ENCODE peak calls at places on chromosomes 16 and 17, in eight cellular contexts. One of them, this sample, is unnamed.

GRCh38 chr17:38590988-38591758 is 14.6 kb downstream of the SRCIN1 start:
- DNase-seq in epithelial cell of proximal tubule: no peak
- DNase-seq in WTC11: no peak
- DNase-seq in T-cell: no peak
- DNase-seq in lower leg skin: no peak
- DNase-seq in RPMI7951: peak
- DNase-seq in AG04449: no peak
- DNase-seq in globus pallidus: no peak
- DNase-seq in this sample: no peak

GRCh38 chr16:57757883-57758282 is 22.3 kb downstream of the KATNB1 start:
- DNase-seq in AG04449: no peak
- DNase-seq in WTC11: no peak
- DNase-seq in globus pallidus: no peak
- DNase-seq in T-cell: no peak
- DNase-seq in lower leg skin: no peak
- DNase-seq in epithelial cell of proximal tubule: no peak
- DNase-seq in RPMI7951: no peak
- DNase-seq in this sample: no peak

GRCh38 chr16:73094371-73094770 is 46.4 kb upstream of the ZFHX3 start:
- DNase-seq in T-cell: no peak
- DNase-seq in lower leg skin: no peak
- DNase-seq in WTC11: no peak
- DNase-seq in RPMI7951: no peak
- DNase-seq in epithelial cell of proximal tubule: no peak
- DNase-seq in AG04449: no peak
- DNase-seq in globus pallidus: no peak
- DNase-seq in this sample: no peak

GRCh38 chr17:83100853-83101391 is 21.5 kb downstream of the METRNL start:
- DNase-seq in lower leg skin: peak
- DNase-seq in AG04449: no peak
- DNase-seq in RPMI7951: no peak
- DNase-seq in T-cell: no peak
- DNase-seq in epithelial cell of proximal tubule: no peak
- DNase-seq in globus pallidus: no peak
- DNase-seq in WTC11: no peak
- DNase-seq in this sample: no peak

GRCh38 chr17:81731271-81731670 is 19.2 kb downstream of the SLC25A10 start:
- DNase-seq in T-cell: no peak
- DNase-seq in globus pallidus: no peak
- DNase-seq in RPMI7951: peak
- DNase-seq in WTC11: no peak
- DNase-seq in lower leg skin: no peak
- DNase-seq in epithelial cell of proximal tubule: no peak
- DNase-seq in AG04449: peak
- DNase-seq in this sample: peak

GRCh38 chr17:48541574-48542113 is 3.3 kb downstream of the HOXB2 start:
- DNase-seq in globus pallidus: no peak
- DNase-seq in T-cell: peak
- DNase-seq in lower leg skin: peak
- DNase-seq in AG04449: no peak
- DNase-seq in RPMI7951: peak
- DNase-seq in epithelial cell of proximal tubule: no peak
- DNase-seq in WTC11: no peak
- DNase-seq in this sample: no peak

GRCh38 chr17:63474174-63474913 is 2.5 kb upstream of the ACE start:
- DNase-seq in lower leg skin: no peak
- DNase-seq in epithelial cell of proximal tubule: no peak
- DNase-seq in WTC11: no peak
- DNase-seq in AG04449: no peak
- DNase-seq in RPMI7951: no peak
- DNase-seq in globus pallidus: no peak
- DNase-seq in T-cell: no peak
- DNase-seq in this sample: no peak

GRCh38 chr17:36463916-36464764 is 22.3 kb upstream of the ZNHIT3 start:
- DNase-seq in lower leg skin: peak
- DNase-seq in RPMI7951: peak
- DNase-seq in AG04449: no peak
- DNase-seq in epithelial cell of proximal tubule: no peak
- DNase-seq in T-cell: no peak
- DNase-seq in globus pallidus: no peak
- DNase-seq in WTC11: peak
- DNase-seq in this sample: no peak

GRCh38 chr16:89426736-89427525 is 63.4 kb downstream of the ANKRD11 start:
- DNase-seq in T-cell: no peak
- DNase-seq in WTC11: no peak
- DNase-seq in RPMI7951: peak
- DNase-seq in globus pallidus: no peak
- DNase-seq in lower leg skin: no peak
- DNase-seq in AG04449: no peak
- DNase-seq in epithelial cell of proximal tubule: no peak
- DNase-seq in this sample: no peak

GRCh38 chr17:71286625-71287024 is 834.2 kb upstream of the SOX9 start:
- DNase-seq in globus pallidus: no peak
- DNase-seq in RPMI7951: no peak
- DNase-seq in epithelial cell of proximal tubule: no peak
- DNase-seq in T-cell: no peak
- DNase-seq in lower leg skin: no peak
- DNase-seq in AG04449: no peak
- DNase-seq in WTC11: no peak
- DNase-seq in this sample: no peak

GRCh38 chr16:2210386-2211365 is at the start of gene BRICD5:
- DNase-seq in AG04449: no peak
- DNase-seq in WTC11: peak
- DNase-seq in T-cell: no peak
- DNase-seq in RPMI7951: no peak
- DNase-seq in globus pallidus: no peak
- DNase-seq in epithelial cell of proximal tubule: no peak
- DNase-seq in lower leg skin: no peak
- DNase-seq in this sample: no peak

GRCh38 chr17:9343513-9343912 is 232.1 kb downstream of the STX8 start:
- DNase-seq in lower leg skin: no peak
- DNase-seq in epithelial cell of proximal tubule: no peak
- DNase-seq in T-cell: no peak
- DNase-seq in AG04449: no peak
- DNase-seq in WTC11: peak
- DNase-seq in globus pallidus: no peak
- DNase-seq in RPMI7951: no peak
- DNase-seq in this sample: no peak

GRCh38 chr17:73335591-73336503 is 24.0 kb upstream of the CDC42EP4 start:
- DNase-seq in globus pallidus: no peak
- DNase-seq in T-cell: no peak
- DNase-seq in WTC11: no peak
- DNase-seq in AG04449: no peak
- DNase-seq in RPMI7951: no peak
- DNase-seq in epithelial cell of proximal tubule: no peak
- DNase-seq in lower leg skin: no peak
- DNase-seq in this sample: no peak

GRCh38 chr16:89607937-89608740 is 5.3 kb upstream of the DPEP1 start:
- DNase-seq in epithelial cell of proximal tubule: no peak
- DNase-seq in RPMI7951: peak
- DNase-seq in lower leg skin: no peak
- DNase-seq in WTC11: no peak
- DNase-seq in T-cell: no peak
- DNase-seq in globus pallidus: no peak
- DNase-seq in AG04449: no peak
- DNase-seq in this sample: no peak

GRCh38 chr17:38798614-38799500 is 499 bp downstream of the PIP4K2B start:
- DNase-seq in epithelial cell of proximal tubule: no peak
- DNase-seq in globus pallidus: peak
- DNase-seq in lower leg skin: peak
- DNase-seq in RPMI7951: peak
- DNase-seq in AG04449: no peak
- DNase-seq in T-cell: no peak
- DNase-seq in WTC11: no peak
- DNase-seq in this sample: no peak

GRCh38 chr16:74372953-74373846 is 2.9 kb upstream of the NPIPB15 start:
- DNase-seq in WTC11: no peak
- DNase-seq in globus pallidus: no peak
- DNase-seq in AG04449: no peak
- DNase-seq in RPMI7951: no peak
- DNase-seq in lower leg skin: peak
- DNase-seq in T-cell: no peak
- DNase-seq in epithelial cell of proximal tubule: no peak
- DNase-seq in this sample: no peak

GRCh38 chr16:23435500-23435899 is 17.5 kb downstream of the COG7 start:
- DNase-seq in WTC11: peak
- DNase-seq in globus pallidus: no peak
- DNase-seq in epithelial cell of proximal tubule: no peak
- DNase-seq in lower leg skin: no peak
- DNase-seq in RPMI7951: peak
- DNase-seq in T-cell: peak
- DNase-seq in AG04449: no peak
- DNase-seq in this sample: no peak

GRCh38 chr16:49857423-49858181 is 1.7 kb upstream of the ZNF423 start:
- DNase-seq in lower leg skin: no peak
- DNase-seq in epithelial cell of proximal tubule: no peak
- DNase-seq in T-cell: peak
- DNase-seq in globus pallidus: no peak
- DNase-seq in WTC11: peak
- DNase-seq in RPMI7951: no peak
- DNase-seq in AG04449: no peak
- DNase-seq in this sample: no peak

GRCh38 chr17:35069311-35069710 is 5.8 kb upstream of the RFFL start:
- DNase-seq in lower leg skin: no peak
- DNase-seq in globus pallidus: peak
- DNase-seq in epithelial cell of proximal tubule: no peak
- DNase-seq in AG04449: no peak
- DNase-seq in T-cell: no peak
- DNase-seq in RPMI7951: no peak
- DNase-seq in WTC11: no peak
- DNase-seq in this sample: no peak

GRCh38 chr17:17779015-17779611 is 57.7 kb downstream of the SREBF1 start:
- DNase-seq in globus pallidus: peak
- DNase-seq in epithelial cell of proximal tubule: no peak
- DNase-seq in AG04449: no peak
- DNase-seq in RPMI7951: no peak
- DNase-seq in T-cell: no peak
- DNase-seq in lower leg skin: no peak
- DNase-seq in WTC11: no peak
- DNase-seq in this sample: no peak

GRCh38 chr16:1745900-1746692 is 25.2 kb downstream of the NME3 start:
- DNase-seq in lower leg skin: peak
- DNase-seq in RPMI7951: peak
- DNase-seq in T-cell: no peak
- DNase-seq in epithelial cell of proximal tubule: no peak
- DNase-seq in globus pallidus: no peak
- DNase-seq in WTC11: no peak
- DNase-seq in AG04449: peak
- DNase-seq in this sample: no peak

GRCh38 chr16:12119562-12119961 is 143.0 kb downstream of the SNX29 start:
- DNase-seq in epithelial cell of proximal tubule: no peak
- DNase-seq in lower leg skin: no peak
- DNase-seq in T-cell: no peak
- DNase-seq in AG04449: no peak
- DNase-seq in WTC11: no peak
- DNase-seq in RPMI7951: peak
- DNase-seq in globus pallidus: no peak
- DNase-seq in this sample: no peak

GRCh38 chr17:31907342-31907975 is 6.0 kb upstream of the UTP6 start:
- DNase-seq in globus pallidus: no peak
- DNase-seq in AG04449: no peak
- DNase-seq in T-cell: no peak
- DNase-seq in lower leg skin: no peak
- DNase-seq in WTC11: no peak
- DNase-seq in epithelial cell of proximal tubule: no peak
- DNase-seq in RPMI7951: peak
- DNase-seq in this sample: peak

GRCh38 chr16:85974428-85975375 is 75.7 kb downstream of the IRF8 start:
- DNase-seq in T-cell: no peak
- DNase-seq in globus pallidus: no peak
- DNase-seq in AG04449: no peak
- DNase-seq in lower leg skin: no peak
- DNase-seq in RPMI7951: no peak
- DNase-seq in WTC11: no peak
- DNase-seq in epithelial cell of proximal tubule: no peak
- DNase-seq in this sample: no peak

GRCh38 chr16:71383054-71383773 is 24.7 kb downstream of the CALB2 start:
- DNase-seq in WTC11: no peak
- DNase-seq in AG04449: no peak
- DNase-seq in epithelial cell of proximal tubule: peak
- DNase-seq in T-cell: no peak
- DNase-seq in globus pallidus: no peak
- DNase-seq in RPMI7951: peak
- DNase-seq in lower leg skin: no peak
- DNase-seq in this sample: peak

GRCh38 chr17:73165616-73166404 is 1.0 kb downstream of the SSTR2 start:
- DNase-seq in AG04449: no peak
- DNase-seq in epithelial cell of proximal tubule: no peak
- DNase-seq in globus pallidus: no peak
- DNase-seq in RPMI7951: no peak
- DNase-seq in WTC11: peak
- DNase-seq in lower leg skin: no peak
- DNase-seq in T-cell: no peak
- DNase-seq in this sample: no peak

GRCh38 chr16:17846030-17846429 is 375.3 kb upstream of the XYLT1 start:
- DNase-seq in T-cell: no peak
- DNase-seq in globus pallidus: no peak
- DNase-seq in AG04449: no peak
- DNase-seq in WTC11: no peak
- DNase-seq in lower leg skin: no peak
- DNase-seq in RPMI7951: no peak
- DNase-seq in epithelial cell of proximal tubule: no peak
- DNase-seq in this sample: no peak

GRCh38 chr16:1125471-1125870 is 27.4 kb upstream of the CACNA1H start:
- DNase-seq in WTC11: no peak
- DNase-seq in AG04449: no peak
- DNase-seq in RPMI7951: no peak
- DNase-seq in epithelial cell of proximal tubule: no peak
- DNase-seq in lower leg skin: no peak
- DNase-seq in T-cell: no peak
- DNase-seq in globus pallidus: no peak
- DNase-seq in this sample: no peak

GRCh38 chr16:29154676-29155121 is 169.8 kb downstream of the LAT start:
- DNase-seq in lower leg skin: no peak
- DNase-seq in AG04449: no peak
- DNase-seq in T-cell: no peak
- DNase-seq in WTC11: no peak
- DNase-seq in epithelial cell of proximal tubule: peak
- DNase-seq in RPMI7951: no peak
- DNase-seq in globus pallidus: no peak
- DNase-seq in this sample: no peak

GRCh38 chr17:79075433-79075805 is 795 bp downstream of the ENGASE start:
- DNase-seq in epithelial cell of proximal tubule: no peak
- DNase-seq in RPMI7951: no peak
- DNase-seq in T-cell: peak
- DNase-seq in globus pallidus: no peak
- DNase-seq in WTC11: no peak
- DNase-seq in lower leg skin: no peak
- DNase-seq in AG04449: no peak
- DNase-seq in this sample: no peak

This sample was measured in AG09309.